ENCODE peak calls at places on chromosomes 4 and X, in eight cellular contexts. I, Y, X, U, W, J, A and D are unnamed samples.

GRCh38 chrX:134669378-134670098 is 11.3 kb upstream of the PLAC1 start:
- DNase-seq in I (no peak), Y (no peak), X (peak), U (no peak), W (no peak), J (no peak), A (peak), D (no peak)

GRCh38 chrX:21806691-21807090 is 32.7 kb upstream of the MBTPS2 start:
- DNase-seq in I (no peak), Y (no peak), X (no peak), U (no peak), W (no peak), J (no peak), A (no peak), D (no peak)

GRCh38 chr4:75995727-75996126 is 5.0 kb upstream of the SDAD1 start:
- DNase-seq in I (peak), Y (no peak), X (no peak), U (no peak), W (no peak), J (peak), A (peak), D (no peak)

GRCh38 chrX:50448565-50448964 is 22.1 kb downstream of the DGKK start:
- DNase-seq in I (peak), Y (no peak), X (no peak), U (no peak), W (no peak), J (no peak), A (peak), D (no peak)

GRCh38 chrX:7603387-7603786 is 239.6 kb upstream of the VCX start:
- DNase-seq in I (no peak), Y (no peak), X (no peak), U (no peak), W (no peak), J (no peak), A (no peak), D (no peak)

GRCh38 chrX:124646403-124646802 is 300.0 kb downstream of the SH2D1A start:
- DNase-seq in I (no peak), Y (no peak), X (no peak), U (no peak), W (no peak), J (no peak), A (no peak), D (no peak)

GRCh38 chr4:7903686-7904085 is 36.0 kb downstream of the AFAP1 start:
- DNase-seq in I (no peak), Y (no peak), X (no peak), U (no peak), W (no peak), J (no peak), A (no peak), D (no peak)

GRCh38 chrX:38859602-38860001 is 58.3 kb downstream of the MID1IP1 start:
- DNase-seq in I (no peak), Y (no peak), X (no peak), U (no peak), W (no peak), J (no peak), A (no peak), D (no peak)

GRCh38 chr4:125350736-125351135 is 36.0 kb downstream of the FAT4 start:
- DNase-seq in I (no peak), Y (no peak), X (no peak), U (no peak), W (no peak), J (no peak), A (no peak), D (no peak)

GRCh38 chr4:16120720-16121119 is 36.9 kb upstream of the PROM1 start:
- DNase-seq in I (no peak), Y (no peak), X (no peak), U (no peak), W (no peak), J (no peak), A (no peak), D (no peak)

GRCh38 chr4:104494161-104494560 is 533 bp downstream of the CXXC4 start:
- DNase-seq in I (no peak), Y (no peak), X (no peak), U (no peak), W (no peak), J (peak), A (no peak), D (no peak)

GRCh38 chr4:16790508-16790907 is 107.9 kb downstream of the LDB2 start:
- DNase-seq in I (no peak), Y (no peak), X (no peak), U (no peak), W (no peak), J (no peak), A (no peak), D (no peak)

GRCh38 chr4:140427919-140428471 is 547 bp upstream of the CLGN start:
- DNase-seq in I (no peak), Y (no peak), X (no peak), U (no peak), W (no peak), J (no peak), A (no peak), D (no peak)

GRCh38 chrX:153539171-153539978 is 21.9 kb downstream of the ATP2B3 start:
- DNase-seq in I (peak), Y (peak), X (no peak), U (peak), W (peak), J (peak), A (peak), D (peak)

GRCh38 chrX:119986203-119986602 is 42.7 kb upstream of the NKAP start:
- DNase-seq in I (no peak), Y (no peak), X (no peak), U (no peak), W (no peak), J (no peak), A (no peak), D (no peak)

GRCh38 chr4:82561745-82562552 is at the start of gene TMEM150C:
- DNase-seq in I (no peak), Y (no peak), X (no peak), U (no peak), W (no peak), J (peak), A (peak), D (no peak)

GRCh38 chr4:13918110-13918509 is 290.6 kb upstream of the BOD1L1 start:
- DNase-seq in I (no peak), Y (no peak), X (peak), U (no peak), W (no peak), J (no peak), A (peak), D (no peak)

GRCh38 chr4:8048856-8049686 is 109.4 kb upstream of the AFAP1 start:
- DNase-seq in I (no peak), Y (no peak), X (no peak), U (no peak), W (no peak), J (no peak), A (no peak), D (no peak)

GRCh38 chrX:87391742-87392141 is 125.9 kb upstream of the KLHL4 start:
- DNase-seq in I (no peak), Y (no peak), X (no peak), U (no peak), W (no peak), J (no peak), A (no peak), D (no peak)

GRCh38 chr4:153151535-153152452 is 52.4 kb upstream of the TRIM2 start:
- DNase-seq in I (peak), Y (peak), X (no peak), U (peak), W (peak), J (peak), A (peak), D (peak)

GRCh38 chr4:107453231-107453630 is 266.8 kb downstream of the PAPSS1 start:
- DNase-seq in I (no peak), Y (no peak), X (no peak), U (no peak), W (no peak), J (no peak), A (no peak), D (no peak)

GRCh38 chr4:156475322-156475721 is 496.3 kb downstream of the PDGFC start:
- DNase-seq in I (no peak), Y (no peak), X (peak), U (no peak), W (no peak), J (peak), A (peak), D (no peak)

GRCh38 chr4:5037553-5038551 is 13.4 kb upstream of the STK32B start:
- DNase-seq in I (no peak), Y (no peak), X (peak), U (no peak), W (no peak), J (no peak), A (peak), D (no peak)

GRCh38 chr4:181939199-181939945 is 303.8 kb upstream of the TENM3 start:
- DNase-seq in I (no peak), Y (no peak), X (no peak), U (no peak), W (no peak), J (peak), A (no peak), D (no peak)

GRCh38 chr4:183797445-183798248 is 107.5 kb upstream of the STOX2 start:
- DNase-seq in I (no peak), Y (no peak), X (peak), U (no peak), W (no peak), J (no peak), A (peak), D (no peak)

GRCh38 chr4:94334962-94335361 is 7.7 kb downstream of the HPGDS start:
- DNase-seq in I (no peak), Y (no peak), X (no peak), U (no peak), W (no peak), J (no peak), A (no peak), D (no peak)

GRCh38 chr4:158837527-158838141 is 68.8 kb downstream of the FNIP2 start:
- DNase-seq in I (no peak), Y (no peak), X (no peak), U (no peak), W (no peak), J (no peak), A (no peak), D (no peak)

GRCh38 chrX:104253567-104254441 is 929 bp downstream of the ESX1 start:
- DNase-seq in I (no peak), Y (no peak), X (no peak), U (no peak), W (no peak), J (no peak), A (no peak), D (no peak)

GRCh38 chr4:2761035-2761923 is 5.1 kb upstream of the TNIP2 start:
- DNase-seq in I (peak), Y (peak), X (no peak), U (no peak), W (no peak), J (no peak), A (no peak), D (no peak)

GRCh38 chrX:73021361-73022092 is 18.8 kb downstream of the PABPC1L2B start:
- DNase-seq in I (no peak), Y (no peak), X (no peak), U (no peak), W (no peak), J (no peak), A (no peak), D (no peak)

GRCh38 chr4:113634081-113634969 is 127.2 kb downstream of the CAMK2D start:
- DNase-seq in I (no peak), Y (no peak), X (no peak), U (no peak), W (no peak), J (no peak), A (no peak), D (no peak)

GRCh38 chrX:115400960-115401359 is 111.4 kb downstream of the LUZP4 start:
- DNase-seq in I (no peak), Y (no peak), X (no peak), U (no peak), W (no peak), J (peak), A (no peak), D (peak)

GRCh38 chr4:2795558-2796260 is 2.8 kb downstream of the SH3BP2 start:
- DNase-seq in I (no peak), Y (no peak), X (no peak), U (no peak), W (no peak), J (no peak), A (no peak), D (no peak)